ENCODE peak calls at places on chromosome 16, in four cellular contexts. M, F, C and T are unnamed samples.

GRCh38 chr16:83137326-83137770 is 510.6 kb downstream of the CDH13 start:
- DNase-seq in C (peak), M (no peak), F (no peak), T (peak)

GRCh38 chr16:88763502-88764053 is 21.4 kb downstream of the PIEZO1 start:
- DNase-seq in M (peak), C (peak), F (peak), T (no peak)

GRCh38 chr16:56771558-56772279 is 41.8 kb downstream of the NUP93 start:
- DNase-seq in M (no peak), F (no peak), C (no peak), T (no peak)

GRCh38 chr16:67406628-67407027 is 9.6 kb downstream of the ZDHHC1 start:
- DNase-seq in F (no peak), M (no peak), C (no peak), T (no peak)

GRCh38 chr16:59886021-59886420 is 1151.9 kb upstream of the GOT2 start:
- DNase-seq in C (no peak), M (no peak), F (no peak), T (peak)

GRCh38 chr16:70635356-70636016 is 10.9 kb upstream of the IL34 start:
- DNase-seq in C (no peak), M (no peak), F (peak), T (no peak)

GRCh38 chr16:76913046-76913445 is 277.9 kb upstream of the MON1B start:
- DNase-seq in C (no peak), F (no peak), M (no peak), T (no peak)

GRCh38 chr16:81239722-81240121 is 1.2 kb downstream of the BCO1 start:
- DNase-seq in F (no peak), M (no peak), C (no peak), T (no peak)

GRCh38 chr16:50469121-50469743 is 79.0 kb upstream of the NKD1 start:
- DNase-seq in C (no peak), F (no peak), M (no peak), T (no peak)

GRCh38 chr16:67708368-67708771 is 10.7 kb downstream of the GFOD2 start:
- DNase-seq in C (no peak), F (no peak), M (no peak), T (no peak)

GRCh38 chr16:81449899-81450608 is 5.4 kb downstream of the CMIP start:
- DNase-seq in F (no peak), M (no peak), C (no peak), T (no peak)

GRCh38 chr16:24838554-24839266 is 7.1 kb upstream of the SLC5A11 start:
- DNase-seq in C (peak), M (no peak), F (peak), T (peak)

GRCh38 chr16:88463411-88463810 is 10.3 kb downstream of the ZFPM1 start:
- DNase-seq in F (no peak), C (no peak), M (no peak), T (no peak)

GRCh38 chr16:4505356-4506153 is 29.4 kb downstream of the HMOX2 start:
- DNase-seq in C (no peak), M (no peak), F (no peak), T (no peak)

GRCh38 chr16:19386555-19386954 is 31.1 kb upstream of the TMC5 start:
- DNase-seq in C (no peak), F (no peak), M (no peak), T (no peak)

GRCh38 chr16:87278191-87279093 is 38.8 kb downstream of the C16orf95 start:
- DNase-seq in F (peak), C (peak), M (peak), T (peak)

GRCh38 chr16:77674888-77675287 is 47.4 kb upstream of the NUDT7 start:
- DNase-seq in C (no peak), M (no peak), F (no peak), T (no peak)

GRCh38 chr16:70159355-70160348 is 13.9 kb upstream of the CLEC18C start:
- DNase-seq in M (no peak), C (no peak), F (no peak), T (no peak)

GRCh38 chr16:15403392-15403995 is 7.9 kb downstream of the MPV17L start:
- DNase-seq in F (no peak), M (no peak), C (no peak), T (no peak)

GRCh38 chr16:77788196-77789084 is at the start of gene VAT1L:
- DNase-seq in C (no peak), F (peak), M (peak), T (peak)

GRCh38 chr16:78770353-78771091 is 671.1 kb downstream of the WWOX start:
- DNase-seq in M (peak), F (peak), C (peak), T (peak)

GRCh38 chr16:87459833-87460232 is 33.0 kb downstream of the ZCCHC14 start:
- DNase-seq in M (no peak), C (no peak), F (no peak), T (no peak)

GRCh38 chr16:52320930-52321439 is 226.0 kb downstream of the TOX3 start:
- DNase-seq in C (no peak), F (no peak), M (no peak), T (no peak)

GRCh38 chr16:31487720-31488629 is 5.1 kb downstream of the SLC5A2 start:
- DNase-seq in F (no peak), C (no peak), M (peak), T (peak)

GRCh38 chr16:31112711-31113419 is 4.6 kb upstream of the KAT8 start:
- DNase-seq in C (no peak), F (no peak), M (no peak), T (no peak)

GRCh38 chr16:1612320-1613111 is at the start of gene CRAMP1:
- DNase-seq in M (peak), F (peak), C (no peak), T (peak)

GRCh38 chr16:89241187-89242003 is 23.9 kb downstream of the ZNF778 start:
- DNase-seq in C (peak), F (peak), M (peak), T (peak)

GRCh38 chr16:81524382-81524781 is 79.8 kb downstream of the CMIP start:
- DNase-seq in M (no peak), C (no peak), F (peak), T (no peak)

DNA sequence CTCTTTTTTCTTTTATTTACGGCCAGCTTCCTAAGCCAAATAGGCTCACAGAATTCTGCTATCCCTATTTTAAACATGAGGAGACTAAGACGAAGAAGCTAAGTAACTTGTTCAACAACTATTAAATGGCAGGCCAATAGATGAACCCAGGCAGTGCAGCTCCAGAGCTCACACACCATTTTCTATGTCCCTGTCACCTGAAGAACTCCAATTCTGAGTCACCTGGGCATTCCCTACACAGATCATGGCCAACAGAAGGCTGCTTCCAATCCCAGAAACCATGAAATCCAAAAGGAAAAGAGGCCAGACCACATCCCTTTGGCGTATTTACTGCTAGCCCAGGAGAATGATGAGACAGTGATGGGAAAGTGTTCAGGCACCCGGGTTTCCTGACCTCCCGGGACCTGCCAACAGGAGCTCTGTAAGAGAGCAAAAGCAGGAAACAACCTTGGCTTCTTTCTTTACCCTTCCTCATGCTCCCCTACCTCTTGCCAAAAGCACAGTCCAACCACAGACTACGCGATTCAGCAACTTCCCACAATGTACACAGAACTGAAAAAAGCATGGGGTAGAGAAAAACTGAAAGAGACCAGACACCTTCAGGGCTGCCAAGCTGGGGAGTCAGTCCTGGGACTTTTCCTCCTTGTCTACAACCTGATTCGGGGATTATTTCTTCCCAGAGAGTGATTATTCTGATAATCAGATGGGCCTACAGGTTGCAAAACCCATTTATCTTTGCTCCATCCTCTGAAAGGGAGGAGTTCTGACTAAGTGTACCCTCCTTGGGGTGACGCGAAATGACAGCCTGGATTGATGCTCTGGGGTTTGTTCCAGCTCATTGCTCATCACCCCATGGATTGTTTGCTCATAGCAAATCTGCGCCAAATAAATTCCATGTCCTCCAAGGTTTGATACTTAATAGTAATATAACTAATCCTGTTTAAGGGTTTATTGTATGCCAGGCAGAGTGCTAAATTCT is 47.8 kb upstream of the HAS3 start:
- DNase-seq in F (no peak), M (no peak), C (no peak), T (peak)
- TF ChIP-seq NR3C1 in F (no peak), M (no peak), C (no peak), T (no peak)

DNA sequence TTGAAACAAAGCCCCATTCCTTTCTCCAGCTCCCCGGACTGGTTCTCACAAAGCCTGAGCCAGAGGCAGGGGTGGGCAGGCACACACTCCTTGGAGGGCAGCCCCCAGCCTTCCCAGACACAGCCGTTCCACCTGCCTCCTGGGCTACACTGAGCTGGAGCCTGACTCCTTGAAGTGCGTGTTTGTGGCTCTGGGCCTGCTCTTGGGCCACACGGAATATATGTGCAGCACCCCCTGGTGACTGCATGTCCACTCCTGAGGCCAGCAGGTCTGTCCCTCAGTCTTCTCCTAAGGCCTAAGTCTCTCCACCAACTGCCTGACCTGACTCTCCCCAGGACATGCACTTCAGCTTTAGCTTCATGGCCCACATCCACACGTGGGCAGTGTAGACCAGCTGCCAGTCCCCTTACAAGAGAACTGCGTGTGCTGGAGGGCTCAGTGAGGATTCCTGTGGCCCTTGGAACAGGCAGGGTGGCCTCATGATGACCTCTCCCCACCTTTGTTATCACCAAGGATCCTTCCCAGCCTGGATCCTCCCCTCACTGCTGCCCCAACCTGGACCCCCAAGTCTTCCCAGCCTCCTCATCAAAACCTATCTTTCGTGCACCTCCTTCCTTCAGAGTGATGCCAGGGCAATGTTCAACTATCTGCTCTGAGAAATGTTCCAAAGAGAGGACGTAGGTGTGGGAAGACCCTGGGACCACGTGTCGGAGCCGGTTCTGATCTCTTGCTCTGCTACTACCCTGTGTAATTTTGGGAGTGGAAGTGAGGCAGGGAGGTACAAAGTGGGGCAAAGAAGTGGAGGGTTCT is 12.4 kb upstream of the SLC6A2 start:
- DNase-seq in F (peak), C (peak), M (no peak), T (peak)
- TF ChIP-seq CTCF in F (peak), C (peak), M (no peak), T (no peak)

GRCh38 chr16:66227766-66228530 is 138.5 kb upstream of the CDH5 start:
- DNase-seq in C (no peak), M (no peak), F (no peak), T (no peak)
- TF ChIP-seq NR3C1 in C (no peak), M (no peak), F (no peak), T (no peak)

GRCh38 chr16:48681520-48681919 is 71.5 kb upstream of the N4BP1 start:
- DNase-seq in M (no peak), F (peak), C (no peak), T (no peak)
- TF ChIP-seq CTCF in M (no peak), F (peak), C (no peak), T (no peak)

GRCh38 chr16:84143081-84143480 is 1.9 kb downstream of the HSDL1 start:
- DNase-seq in M (no peak), F (no peak), C (no peak), T (no peak)

GRCh38 chr16:84143784-84144199 is 1.2 kb downstream of the HSDL1 start:
- DNase-seq in F (peak), C (no peak), M (no peak), T (no peak)

GRCh38 chr16:84141143-84141670 is 3.8 kb downstream of the HSDL1 start:
- DNase-seq in C (peak), F (peak), M (peak), T (peak)

GRCh38 chr16:84144859-84145639 is at the start of the genes DNAAF1 and HSDL1:
- DNase-seq in F (peak), M (peak), C (peak), T (peak)

DNA sequence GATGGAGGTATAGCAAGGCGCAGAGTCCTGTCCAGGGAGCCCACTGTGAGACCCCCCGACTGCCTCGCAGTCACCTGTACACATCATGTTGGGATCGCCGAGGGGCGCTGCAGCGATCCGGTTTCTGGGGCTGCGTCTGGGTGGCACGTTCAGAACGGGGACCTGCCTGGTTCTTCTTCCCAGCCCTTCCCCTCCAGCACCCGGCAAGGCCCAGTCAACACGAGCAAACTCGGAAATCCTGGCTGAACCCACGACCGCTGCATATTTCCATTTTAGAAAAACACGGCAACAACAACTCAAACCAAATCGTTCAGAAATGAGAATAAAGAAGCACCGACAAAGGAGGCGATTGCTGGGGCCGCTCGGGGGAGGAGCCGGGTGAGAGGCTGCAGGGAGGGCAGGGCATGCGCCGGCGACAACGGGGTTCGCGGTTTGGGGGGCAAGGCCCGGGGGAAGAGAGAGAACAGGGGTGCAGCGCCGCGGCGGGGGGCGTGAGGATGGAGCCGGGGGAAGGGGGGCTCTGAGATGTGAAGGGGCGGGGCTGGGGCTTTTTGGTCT is 597 bp downstream of the HSDL1 start:
- DNase-seq in F (peak), C (no peak), M (peak), T (peak)
- TF ChIP-seq NR3C1 in F (no peak), C (no peak), M (no peak), T (no peak)

DNA sequence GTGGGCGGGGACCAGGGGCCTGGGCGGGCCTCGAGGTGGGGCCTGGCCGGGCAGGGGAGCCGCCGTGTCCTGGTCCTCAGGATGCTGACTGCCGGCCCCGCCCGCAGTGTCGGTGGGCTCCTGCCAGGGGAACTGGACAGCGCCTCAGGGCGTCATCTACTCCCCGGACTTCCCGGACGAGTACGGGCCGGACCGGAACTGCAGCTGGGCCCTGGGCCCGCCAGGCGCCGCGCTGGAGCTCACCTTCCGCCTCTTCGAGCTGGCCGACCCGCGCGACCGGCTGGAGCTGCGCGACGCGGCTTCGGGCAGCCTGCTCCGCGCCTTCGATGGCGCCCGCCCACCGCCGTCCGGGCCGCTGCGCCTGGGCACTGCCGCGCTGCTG is 2.4 kb upstream of the PAQR4 start:
- DNase-seq in M (peak), F (no peak), C (no peak), T (no peak)
- TF ChIP-seq CTCF in M (no peak), F (no peak), C (no peak), T (no peak)